ENCODE peak calls at places on chromosomes 3 and 15, in four cellular contexts. P, L, M and B are unnamed samples.

GRCh38 chr15:75051161-75051560 is 27.8 kb downstream of the PPCDC start:
- DNase-seq in P (no peak), L (no peak), M (no peak), B (peak; percentile 79)

GRCh38 chr3:196617256-196617655 is 22.2 kb upstream of the NRROS start:
- DNase-seq in P (no peak), L (no peak), M (no peak), B (peak; percentile 84)

GRCh38 chr15:29070471-29071192 is 184.9 kb downstream of the APBA2 start:
- DNase-seq in P (peak; percentile 38), L (no peak), M (no peak), B (no peak)

GRCh38 chr3:12585970-12586369 is 29.1 kb downstream of the MKRN2 start:
- DNase-seq in P (no peak), L (no peak), M (no peak), B (no peak)

GRCh38 chr15:59352189-59352588 is 20.5 kb downstream of the MYO1E start:
- DNase-seq in P (no peak), L (no peak), M (no peak), B (no peak)

GRCh38 chr15:77009646-77010311 is 14.9 kb downstream of the PSTPIP1 start:
- DNase-seq in P (no peak), L (no peak), M (no peak), B (no peak)

GRCh38 chr15:98620020-98620419 is 28.3 kb upstream of the IGF1R start:
- DNase-seq in P (no peak), L (peak; percentile 36), M (no peak), B (peak; percentile 19)

GRCh38 chr3:25040739-25041138 is 387.3 kb upstream of the RARB start:
- DNase-seq in P (no peak), L (no peak), M (peak; percentile 4), B (no peak)

GRCh38 chr15:70494861-70495571 is 268.3 kb downstream of the UACA start:
- DNase-seq in P (no peak), L (no peak), M (peak; percentile 98), B (peak; percentile 88)

GRCh38 chr15:68655686-68656437 is 77.1 kb downstream of the CORO2B start:
- DNase-seq in P (no peak), L (no peak), M (no peak), B (no peak)

GRCh38 chr15:70044168-70044567 is 53.5 kb downstream of the TLE3 start:
- DNase-seq in P (no peak), L (no peak), M (no peak), B (no peak)

GRCh38 chr3:40992023-40992422 is 207.3 kb upstream of the CTNNB1 start:
- DNase-seq in P (no peak), L (no peak), M (peak; percentile 94), B (no peak)

GRCh38 chr3:188407158-188407880 is 253.4 kb downstream of the LPP start:
- DNase-seq in P (no peak), L (no peak), M (no peak), B (no peak)

GRCh38 chr15:75338661-75339240 is 2.9 kb downstream of the COMMD4 start:
- DNase-seq in P (no peak), L (no peak), M (no peak), B (no peak)

GRCh38 chr15:57439128-57440030 is 63.1 kb downstream of the CGNL1 start:
- DNase-seq in P (no peak), L (no peak), M (no peak), B (no peak)

GRCh38 chr3:33030802-33031201 is 66.1 kb downstream of the GLB1 start:
- DNase-seq in P (no peak), L (peak; percentile 82), M (no peak), B (peak; percentile 33)

GRCh38 chr15:60006203-60006782 is 2.2 kb downstream of the FOXB1 start:
- DNase-seq in P (no peak), L (peak; percentile 94), M (peak; percentile 20), B (peak; percentile 81)

GRCh38 chr15:34753236-34753894 is 1.4 kb downstream of the GJD2 start:
- DNase-seq in P (no peak), L (no peak), M (peak; percentile 38), B (peak; percentile 10)

GRCh38 chr3:124829819-124830554 is 57.2 kb downstream of the ITGB5 start:
- DNase-seq in P (peak; percentile 33), L (no peak), M (no peak), B (no peak)

GRCh38 chr15:84810073-84810840 is 6.9 kb upstream of the ALPK3 start:
- DNase-seq in P (no peak), L (no peak), M (peak; percentile 26), B (peak; percentile 40)

GRCh38 chr3:21356402-21356801 is 394.6 kb downstream of the ZNF385D start:
- DNase-seq in P (no peak), L (no peak), M (peak; percentile 5), B (no peak)

GRCh38 chr3:168096210-168096795 is 579 bp upstream of the GOLIM4 start:
- DNase-seq in P (peak; percentile 70), L (no peak), M (peak; percentile 92), B (peak; percentile 98)

GRCh38 chr15:68421798-68422402 is 10.1 kb downstream of the ITGA11 start:
- DNase-seq in P (no peak), L (no peak), M (no peak), B (no peak)

GRCh38 chr3:134644731-134645514 is 5.9 kb downstream of the KY start:
- DNase-seq in P (no peak), L (no peak), M (no peak), B (peak; percentile 67)

GRCh38 chr3:13041113-13041776 is 32.0 kb downstream of the IQSEC1 start:
- DNase-seq in P (no peak), L (no peak), M (no peak), B (no peak)

GRCh38 chr3:70250451-70250850 is 62.0 kb downstream of the MDFIC2 start:
- DNase-seq in P (no peak), L (no peak), M (no peak), B (no peak)